ENCODE peak calls at places on chromosomes 11 and 22, in five cellular contexts. One of them, this sample, is unnamed.

GRCh38 chr11:117547188-117547831 is 219.7 kb downstream of the CEP164 start:
- DNase-seq in IMR-90: no peak
- DNase-seq in H1: no peak
- DNase-seq in HepG2: no peak
- DNase-seq in K562: no peak
- DNase-seq in this sample: no peak

GRCh38 chr11:2928605-2929510 is at the start of gene PHLDA2:
- DNase-seq in IMR-90: peak
- DNase-seq in H1: peak
- DNase-seq in HepG2: no peak
- DNase-seq in K562: peak
- DNase-seq in this sample: peak

GRCh38 chr11:119377961-119378667 is 3.4 kb downstream of the USP2 start:
- DNase-seq in IMR-90: no peak
- DNase-seq in H1: no peak
- DNase-seq in HepG2: no peak
- DNase-seq in K562: peak
- DNase-seq in this sample: no peak

GRCh38 chr11:86453290-86454030 is 78.8 kb downstream of the CCDC81 start:
- DNase-seq in IMR-90: no peak
- DNase-seq in H1: no peak
- DNase-seq in HepG2: no peak
- DNase-seq in K562: no peak
- DNase-seq in this sample: no peak

GRCh38 chr11:57338152-57338551 is at the start of gene P2RX3:
- DNase-seq in IMR-90: no peak
- DNase-seq in H1: no peak
- DNase-seq in HepG2: no peak
- DNase-seq in K562: no peak
- DNase-seq in this sample: no peak

GRCh38 chr22:47634342-47634741 is 871.9 kb downstream of the TBC1D22A start:
- DNase-seq in IMR-90: no peak
- DNase-seq in H1: no peak
- DNase-seq in HepG2: no peak
- DNase-seq in K562: no peak
- DNase-seq in this sample: no peak

GRCh38 chr11:65663634-65664200 is 1.0 kb upstream of the RELA start:
- DNase-seq in IMR-90: peak
- DNase-seq in H1: no peak
- DNase-seq in HepG2: no peak
- DNase-seq in K562: peak
- DNase-seq in this sample: no peak

GRCh38 chr11:127334466-127334865 is 333.9 kb upstream of the KIRREL3 start:
- DNase-seq in IMR-90: no peak
- DNase-seq in H1: no peak
- DNase-seq in HepG2: no peak
- DNase-seq in K562: no peak
- DNase-seq in this sample: no peak

GRCh38 chr11:70860855-70861254 is 391.5 kb downstream of the SHANK2 start:
- DNase-seq in IMR-90: no peak
- DNase-seq in H1: no peak
- DNase-seq in HepG2: no peak
- DNase-seq in K562: no peak
- DNase-seq in this sample: no peak

GRCh38 chr11:64793271-64794160 is 9.5 kb downstream of the MAP4K2 start:
- DNase-seq in IMR-90: no peak
- DNase-seq in H1: no peak
- DNase-seq in HepG2: no peak
- DNase-seq in K562: no peak
- DNase-seq in this sample: no peak

GRCh38 chr11:132430352-132431091 is 1060.1 kb downstream of the NTM start:
- DNase-seq in IMR-90: no peak
- DNase-seq in H1: no peak
- DNase-seq in HepG2: no peak
- DNase-seq in K562: no peak
- DNase-seq in this sample: no peak

GRCh38 chr11:3003396-3004231 is 11.5 kb upstream of the NAP1L4 start:
- DNase-seq in IMR-90: no peak
- DNase-seq in H1: no peak
- DNase-seq in HepG2: no peak
- DNase-seq in K562: no peak
- DNase-seq in this sample: no peak

GRCh38 chr22:43798492-43798891 is 13.6 kb downstream of the EFCAB6 start:
- DNase-seq in IMR-90: peak
- DNase-seq in H1: no peak
- DNase-seq in HepG2: no peak
- DNase-seq in K562: no peak
- DNase-seq in this sample: no peak

GRCh38 chr11:95266751-95267374 is 35.9 kb upstream of the SESN3 start:
- DNase-seq in IMR-90: no peak
- DNase-seq in H1: no peak
- DNase-seq in HepG2: no peak
- DNase-seq in K562: no peak
- DNase-seq in this sample: no peak

GRCh38 chr11:103547009-103547408 is 437.8 kb downstream of the DYNC2H1 start:
- DNase-seq in IMR-90: no peak
- DNase-seq in H1: no peak
- DNase-seq in HepG2: no peak
- DNase-seq in K562: no peak
- DNase-seq in this sample: no peak

GRCh38 chr11:1451781-1452470 is 34.7 kb downstream of the MOB2 start:
- DNase-seq in IMR-90: no peak
- DNase-seq in H1: no peak
- DNase-seq in HepG2: no peak
- DNase-seq in K562: no peak
- DNase-seq in this sample: no peak

GRCh38 chr11:40514124-40514523 is 945.3 kb downstream of the LRRC4C start:
- DNase-seq in IMR-90: no peak
- DNase-seq in H1: no peak
- DNase-seq in HepG2: no peak
- DNase-seq in K562: no peak
- DNase-seq in this sample: peak

GRCh38 chr11:68266121-68266891 is 5.5 kb downstream of the C11orf24 start:
- DNase-seq in IMR-90: no peak
- DNase-seq in H1: no peak
- DNase-seq in HepG2: no peak
- DNase-seq in K562: no peak
- DNase-seq in this sample: no peak

GRCh38 chr11:17683378-17684161 is 35.8 kb upstream of the MYOD1 start:
- DNase-seq in IMR-90: peak
- DNase-seq in H1: no peak
- DNase-seq in HepG2: peak
- DNase-seq in K562: no peak
- DNase-seq in this sample: no peak

GRCh38 chr11:113393501-113393985 is 6.0 kb downstream of the ANKK1 start:
- DNase-seq in IMR-90: no peak
- DNase-seq in H1: no peak
- DNase-seq in HepG2: no peak
- DNase-seq in K562: no peak
- DNase-seq in this sample: no peak

GRCh38 chr22:49747130-49747529 is 80.5 kb downstream of the BRD1 start:
- DNase-seq in IMR-90: no peak
- DNase-seq in H1: no peak
- DNase-seq in HepG2: no peak
- DNase-seq in K562: no peak
- DNase-seq in this sample: no peak

GRCh38 chr11:102886999-102887398 is 12.2 kb upstream of the MMP12 start:
- DNase-seq in IMR-90: no peak
- DNase-seq in H1: no peak
- DNase-seq in HepG2: no peak
- DNase-seq in K562: no peak
- DNase-seq in this sample: no peak

GRCh38 chr11:56885182-56885581 is 103.5 kb upstream of the OR5AK2 start:
- DNase-seq in IMR-90: no peak
- DNase-seq in H1: no peak
- DNase-seq in HepG2: peak
- DNase-seq in K562: no peak
- DNase-seq in this sample: peak

GRCh38 chr11:30635401-30635989 is 49.3 kb upstream of the MPPED2 start:
- DNase-seq in IMR-90: peak
- DNase-seq in H1: peak
- DNase-seq in HepG2: no peak
- DNase-seq in K562: no peak
- DNase-seq in this sample: no peak

GRCh38 chr22:17767236-17768065 is 6.8 kb downstream of the BID start:
- DNase-seq in IMR-90: no peak
- DNase-seq in H1: no peak
- DNase-seq in HepG2: no peak
- DNase-seq in K562: no peak
- DNase-seq in this sample: no peak

GRCh38 chr11:47641585-47642098 is 717 bp downstream of the MTCH2 start:
- DNase-seq in IMR-90: no peak
- DNase-seq in H1: no peak
- DNase-seq in HepG2: no peak
- DNase-seq in K562: peak
- DNase-seq in this sample: no peak

GRCh38 chr11:128515086-128515485 is 72.3 kb downstream of the ETS1 start:
- DNase-seq in IMR-90: no peak
- DNase-seq in H1: no peak
- DNase-seq in HepG2: no peak
- DNase-seq in K562: no peak
- DNase-seq in this sample: no peak

GRCh38 chr11:20154381-20154780 is 5.9 kb downstream of the DBX1 start:
- DNase-seq in IMR-90: no peak
- DNase-seq in H1: no peak
- DNase-seq in HepG2: no peak
- DNase-seq in K562: no peak
- DNase-seq in this sample: no peak

GRCh38 chr11:65213322-65214211 is 31.8 kb downstream of the CAPN1 start:
- DNase-seq in IMR-90: peak
- DNase-seq in H1: peak
- DNase-seq in HepG2: no peak
- DNase-seq in K562: peak
- DNase-seq in this sample: no peak

GRCh38 chr11:92892769-92893168 is 76.7 kb upstream of the MTNR1B start:
- DNase-seq in IMR-90: no peak
- DNase-seq in H1: no peak
- DNase-seq in HepG2: no peak
- DNase-seq in K562: no peak
- DNase-seq in this sample: no peak

GRCh38 chr11:92890836-92891235 is 78.6 kb upstream of the MTNR1B start:
- DNase-seq in IMR-90: no peak
- DNase-seq in H1: no peak
- DNase-seq in HepG2: no peak
- DNase-seq in K562: no peak
- DNase-seq in this sample: no peak

GRCh38 chr11:92897487-92897886 is 72.0 kb upstream of the MTNR1B start:
- DNase-seq in IMR-90: no peak
- DNase-seq in H1: no peak
- DNase-seq in HepG2: no peak
- DNase-seq in K562: no peak
- DNase-seq in this sample: no peak

GRCh38 chr11:92894197-92894596 is 75.3 kb upstream of the MTNR1B start:
- DNase-seq in IMR-90: no peak
- DNase-seq in H1: no peak
- DNase-seq in HepG2: no peak
- DNase-seq in K562: no peak
- DNase-seq in this sample: no peak

DNA sequence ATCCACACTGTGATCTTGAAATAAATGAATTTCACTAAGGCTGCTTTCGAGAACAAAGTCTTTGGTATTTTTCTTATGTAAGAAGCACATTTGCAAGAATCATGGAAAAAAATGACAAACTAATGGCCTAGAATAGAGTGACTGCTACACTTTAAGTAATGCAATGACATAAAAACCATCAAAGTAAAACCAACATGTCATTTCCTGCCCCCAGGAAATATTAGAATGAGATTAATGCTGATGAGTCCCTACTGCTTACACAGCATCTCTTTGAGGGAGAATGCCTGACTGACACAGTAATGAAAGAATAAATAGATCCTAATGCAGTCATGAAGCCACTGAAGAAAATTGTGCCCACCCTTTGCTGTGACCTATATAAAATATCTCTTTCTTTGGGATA is 76.2 kb upstream of the MTNR1B start:
- DNase-seq in IMR-90: no peak
- DNase-seq in H1: no peak
- DNase-seq in HepG2: no peak
- DNase-seq in K562: no peak
- DNase-seq in this sample: no peak
- TF ChIP-seq MAFK in IMR-90: no peak
- TF ChIP-seq MAFK in H1: no peak
- TF ChIP-seq MAFK in HepG2: no peak
- TF ChIP-seq MAFK in K562: no peak
- TF ChIP-seq MAFK in this sample: no peak

DNA sequence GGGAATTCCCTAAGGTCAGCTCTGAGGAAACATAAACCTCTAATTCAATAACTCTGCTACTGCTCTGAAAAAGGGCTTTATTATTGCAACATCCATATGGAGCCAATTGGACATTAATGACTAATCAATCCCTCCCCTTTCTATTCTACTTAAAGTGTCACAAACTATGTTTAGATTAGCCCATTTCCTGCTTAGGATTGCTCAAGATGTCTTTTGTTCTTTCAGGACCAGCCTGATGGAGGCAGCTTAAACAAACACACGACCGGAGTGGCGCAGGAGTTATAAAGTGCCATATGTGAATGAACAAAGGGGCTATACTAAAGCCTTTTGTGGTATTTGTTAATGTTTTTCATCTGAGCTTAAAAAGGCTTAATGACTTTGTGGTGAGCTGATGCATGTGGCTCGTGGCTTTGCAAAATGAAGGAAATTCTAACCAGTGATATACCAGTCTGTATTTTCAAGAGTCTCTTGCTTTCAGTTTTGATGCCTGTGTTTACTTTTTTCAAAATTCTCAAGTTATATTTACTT is 354.4 kb downstream of the SOX6 start:
- DNase-seq in IMR-90: peak
- DNase-seq in H1: no peak
- DNase-seq in HepG2: peak
- DNase-seq in K562: no peak
- DNase-seq in this sample: peak
- TF ChIP-seq MAFK in IMR-90: no peak
- TF ChIP-seq MAFK in H1: no peak
- TF ChIP-seq MAFK in HepG2: no peak
- TF ChIP-seq MAFK in K562: no peak
- TF ChIP-seq MAFK in this sample: no peak

GRCh38 chr22:40920526-40920925 is 30.7 kb upstream of the RBX1 start:
- DNase-seq in IMR-90: peak
- DNase-seq in H1: no peak
- DNase-seq in HepG2: no peak
- DNase-seq in K562: no peak
- DNase-seq in this sample: no peak

GRCh38 chr22:40928657-40929056 is 22.5 kb upstream of the RBX1 start:
- DNase-seq in IMR-90: no peak
- DNase-seq in H1: no peak
- DNase-seq in HepG2: no peak
- DNase-seq in K562: peak
- DNase-seq in this sample: no peak

GRCh38 chr22:40919446-40919845 is 31.7 kb upstream of the RBX1 start:
- DNase-seq in IMR-90: no peak
- DNase-seq in H1: no peak
- DNase-seq in HepG2: no peak
- DNase-seq in K562: no peak
- DNase-seq in this sample: no peak

GRCh38 chr22:40922484-40923303 is 28.5 kb upstream of the RBX1 start:
- DNase-seq in IMR-90: peak
- DNase-seq in H1: no peak
- DNase-seq in HepG2: peak
- DNase-seq in K562: peak
- DNase-seq in this sample: peak
- TF ChIP-seq MAFK in IMR-90: no peak
- TF ChIP-seq MAFK in H1: no peak
- TF ChIP-seq MAFK in HepG2: no peak
- TF ChIP-seq MAFK in K562: no peak
- TF ChIP-seq MAFK in this sample: no peak

GRCh38 chr22:46352691-46353386 is 17.3 kb downstream of the TRMU start:
- DNase-seq in IMR-90: peak
- DNase-seq in H1: no peak
- DNase-seq in HepG2: no peak
- DNase-seq in K562: no peak
- DNase-seq in this sample: peak
- TF ChIP-seq MAFK in IMR-90: no peak
- TF ChIP-seq MAFK in H1: no peak
- TF ChIP-seq MAFK in HepG2: no peak
- TF ChIP-seq MAFK in K562: no peak
- TF ChIP-seq MAFK in this sample: no peak